ENCODE peak calls at places on chromosome 22, in eight cellular contexts. One of them, this sample, is unnamed.

GRCh38 chr22:48794906-48795305 is 1032.8 kb downstream of the BRD1 start:
- DNase-seq in HCT116: no peak
- DNase-seq in HepG2: no peak
- DNase-seq in spleen: no peak
- DNase-seq in H1: no peak
- DNase-seq in GM23338: no peak
- DNase-seq in breast epithelium: no peak
- DNase-seq in SK-N-SH: no peak
- DNase-seq in this sample: no peak

GRCh38 chr22:23823331-23823791 is 15.4 kb downstream of the DERL3 start:
- DNase-seq in HCT116: no peak
- DNase-seq in HepG2: no peak
- DNase-seq in spleen: peak; percentile 31
- DNase-seq in H1: no peak
- DNase-seq in GM23338: no peak
- DNase-seq in breast epithelium: peak; percentile 39
- DNase-seq in SK-N-SH: no peak
- DNase-seq in this sample: no peak

GRCh38 chr22:21651521-21652009 is 9.5 kb downstream of the SDF2L1 start:
- DNase-seq in HCT116: no peak
- DNase-seq in HepG2: no peak
- DNase-seq in spleen: no peak
- DNase-seq in H1: no peak
- DNase-seq in GM23338: no peak
- DNase-seq in breast epithelium: no peak
- DNase-seq in SK-N-SH: peak; percentile 71
- DNase-seq in this sample: no peak

GRCh38 chr22:23278883-23279675 is 98.8 kb downstream of the BCR start:
- DNase-seq in HCT116: no peak
- DNase-seq in HepG2: no peak
- DNase-seq in spleen: no peak
- DNase-seq in H1: no peak
- DNase-seq in GM23338: no peak
- DNase-seq in breast epithelium: peak; percentile 96
- DNase-seq in SK-N-SH: no peak
- DNase-seq in this sample: no peak

GRCh38 chr22:20156611-20157415 is 6.0 kb upstream of the CCDC188 start:
- DNase-seq in HCT116: peak; percentile 52
- DNase-seq in HepG2: peak; percentile 42
- DNase-seq in spleen: peak; percentile 95
- DNase-seq in H1: peak; percentile 79
- DNase-seq in GM23338: peak; percentile 88
- DNase-seq in breast epithelium: peak; percentile 83
- DNase-seq in SK-N-SH: peak; percentile 90
- DNase-seq in this sample: peak; percentile 93

GRCh38 chr22:48070760-48071159 is 1308.3 kb downstream of the TBC1D22A start:
- DNase-seq in HCT116: no peak
- DNase-seq in HepG2: no peak
- DNase-seq in spleen: no peak
- DNase-seq in H1: no peak
- DNase-seq in GM23338: peak; percentile 22
- DNase-seq in breast epithelium: no peak
- DNase-seq in SK-N-SH: no peak
- DNase-seq in this sample: no peak

GRCh38 chr22:42376721-42377177 is 55.5 kb downstream of the NFAM1 start:
- DNase-seq in HCT116: no peak
- DNase-seq in HepG2: no peak
- DNase-seq in spleen: peak; percentile 83
- DNase-seq in H1: no peak
- DNase-seq in GM23338: peak; percentile 80
- DNase-seq in breast epithelium: peak; percentile 72
- DNase-seq in SK-N-SH: peak; percentile 81
- DNase-seq in this sample: peak; percentile 96

GRCh38 chr22:18091478-18091877 is 13.7 kb downstream of the PEX26 start:
- DNase-seq in HCT116: no peak
- DNase-seq in HepG2: no peak
- DNase-seq in spleen: no peak
- DNase-seq in H1: no peak
- DNase-seq in GM23338: no peak
- DNase-seq in breast epithelium: no peak
- DNase-seq in SK-N-SH: no peak
- DNase-seq in this sample: no peak

GRCh38 chr22:41563051-41563711 is 2.4 kb downstream of the CSDC2 start:
- DNase-seq in HCT116: no peak
- DNase-seq in HepG2: peak; percentile 43
- DNase-seq in spleen: no peak
- DNase-seq in H1: no peak
- DNase-seq in GM23338: peak; percentile 32
- DNase-seq in breast epithelium: no peak
- DNase-seq in SK-N-SH: no peak
- DNase-seq in this sample: no peak

GRCh38 chr22:23542933-23543332 is 37.2 kb downstream of the IGLL1 start:
- DNase-seq in HCT116: no peak
- DNase-seq in HepG2: no peak
- DNase-seq in spleen: no peak
- DNase-seq in H1: no peak
- DNase-seq in GM23338: no peak
- DNase-seq in breast epithelium: no peak
- DNase-seq in SK-N-SH: no peak
- DNase-seq in this sample: no peak

GRCh38 chr22:48682517-48682916 is 1145.2 kb downstream of the BRD1 start:
- DNase-seq in HCT116: no peak
- DNase-seq in HepG2: no peak
- DNase-seq in spleen: no peak
- DNase-seq in H1: no peak
- DNase-seq in GM23338: no peak
- DNase-seq in breast epithelium: no peak
- DNase-seq in SK-N-SH: no peak
- DNase-seq in this sample: no peak

GRCh38 chr22:50326959-50327710 is at the start of gene DENND6B:
- DNase-seq in HCT116: no peak
- DNase-seq in HepG2: peak; percentile 45
- DNase-seq in spleen: peak; percentile 95
- DNase-seq in H1: no peak
- DNase-seq in GM23338: peak; percentile 85
- DNase-seq in breast epithelium: peak; percentile 69
- DNase-seq in SK-N-SH: peak; percentile 97
- DNase-seq in this sample: no peak

GRCh38 chr22:29245626-29246385 is 22.0 kb downstream of the RHBDD3 start:
- DNase-seq in HCT116: peak; percentile 34
- DNase-seq in HepG2: peak; percentile 62
- DNase-seq in spleen: peak; percentile 90
- DNase-seq in H1: no peak
- DNase-seq in GM23338: peak; percentile 73
- DNase-seq in breast epithelium: peak; percentile 51
- DNase-seq in SK-N-SH: peak; percentile 84
- DNase-seq in this sample: no peak

DNA sequence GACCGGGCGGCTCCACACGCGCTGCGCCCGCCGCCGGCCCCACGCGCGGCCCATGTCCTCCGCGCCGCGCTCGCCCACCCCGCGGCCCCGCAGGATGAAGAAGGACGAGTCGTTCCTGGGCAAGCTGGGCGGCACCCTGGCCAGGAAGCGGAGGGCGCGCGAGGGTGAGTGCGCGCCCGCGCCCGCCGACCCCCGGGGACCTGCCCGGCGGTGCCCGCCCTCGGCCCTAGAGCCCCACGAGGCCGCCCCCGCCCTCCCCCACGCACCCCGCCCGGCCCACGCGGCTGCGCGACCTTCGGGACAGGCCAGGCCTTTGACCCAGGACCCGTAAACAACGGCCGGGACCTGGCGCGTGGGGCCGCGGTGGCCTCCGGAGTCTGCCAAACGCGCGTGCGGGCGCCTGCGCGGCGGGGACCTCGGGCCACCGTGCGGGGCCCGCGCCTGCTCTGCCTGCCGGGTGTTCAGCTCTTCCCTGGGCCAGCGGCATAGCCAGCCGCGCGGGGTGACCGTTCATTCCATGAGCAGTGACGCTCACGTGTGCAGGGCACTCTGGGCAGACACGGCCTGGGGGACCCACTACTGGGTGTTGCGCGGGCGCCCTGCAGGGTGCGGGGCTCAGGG is at the start of gene PARVB:
- DNase-seq in HCT116: no peak
- DNase-seq in HepG2: no peak
- DNase-seq in spleen: peak; percentile 87
- DNase-seq in H1: no peak
- DNase-seq in GM23338: peak; percentile 42
- DNase-seq in breast epithelium: no peak
- DNase-seq in SK-N-SH: peak; percentile 84
- DNase-seq in this sample: no peak
- TF ChIP-seq POLR2AphosphoS5 in HCT116: peak; percentile 10
- TF ChIP-seq POLR2AphosphoS5 in HepG2: no peak
- TF ChIP-seq POLR2AphosphoS5 in spleen: peak; percentile 57
- TF ChIP-seq POLR2AphosphoS5 in H1: no peak
- TF ChIP-seq POLR2AphosphoS5 in GM23338: no peak
- TF ChIP-seq POLR2AphosphoS5 in breast epithelium: no peak
- TF ChIP-seq POLR2AphosphoS5 in SK-N-SH: no peak
- TF ChIP-seq POLR2AphosphoS5 in this sample: no peak

DNA sequence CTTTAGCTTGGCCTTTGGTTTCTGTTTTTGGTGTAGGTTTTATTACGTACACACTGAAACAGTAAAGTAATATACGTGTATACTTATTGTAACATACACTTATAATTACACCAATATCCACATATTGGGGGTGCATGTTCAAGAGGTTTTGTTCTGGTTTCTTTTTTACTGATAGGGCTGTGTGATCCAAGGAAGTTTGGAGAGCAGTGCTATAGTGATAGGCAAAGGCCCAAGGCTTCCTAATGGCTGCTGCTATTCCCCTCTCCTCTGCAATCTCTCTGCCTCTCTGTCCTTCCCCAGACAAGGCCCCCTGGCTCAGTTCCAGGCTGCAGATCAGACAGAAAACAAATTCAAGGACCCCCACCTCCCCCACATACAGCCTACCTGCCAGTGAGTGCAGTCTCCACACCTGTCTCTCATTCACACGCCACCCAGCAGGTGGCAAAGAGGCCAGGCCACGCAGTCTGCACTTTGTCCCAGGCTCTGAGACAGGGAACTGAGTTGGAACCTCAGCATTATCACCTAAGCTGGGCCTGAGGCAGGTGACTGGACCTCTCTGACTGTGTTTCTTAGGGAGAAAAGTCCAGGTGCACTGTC is 15.1 kb downstream of the TMEM184B start:
- DNase-seq in HCT116: no peak
- DNase-seq in HepG2: no peak
- DNase-seq in spleen: no peak
- DNase-seq in H1: no peak
- DNase-seq in GM23338: peak; percentile 45
- DNase-seq in breast epithelium: no peak
- DNase-seq in SK-N-SH: no peak
- DNase-seq in this sample: no peak
- TF ChIP-seq POLR2AphosphoS5 in HCT116: no peak
- TF ChIP-seq POLR2AphosphoS5 in HepG2: no peak
- TF ChIP-seq POLR2AphosphoS5 in spleen: no peak
- TF ChIP-seq POLR2AphosphoS5 in H1: no peak
- TF ChIP-seq POLR2AphosphoS5 in GM23338: no peak
- TF ChIP-seq POLR2AphosphoS5 in breast epithelium: no peak
- TF ChIP-seq POLR2AphosphoS5 in SK-N-SH: no peak
- TF ChIP-seq POLR2AphosphoS5 in this sample: no peak

GRCh38 chr22:33851240-33851639 is 69.0 kb downstream of the LARGE1 start:
- DNase-seq in HCT116: no peak
- DNase-seq in HepG2: no peak
- DNase-seq in spleen: no peak
- DNase-seq in H1: no peak
- DNase-seq in GM23338: no peak
- DNase-seq in breast epithelium: no peak
- DNase-seq in SK-N-SH: no peak
- DNase-seq in this sample: no peak

GRCh38 chr22:33850724-33851123 is 69.6 kb downstream of the LARGE1 start:
- DNase-seq in HCT116: no peak
- DNase-seq in HepG2: no peak
- DNase-seq in spleen: no peak
- DNase-seq in H1: peak; percentile 41
- DNase-seq in GM23338: peak; percentile 97
- DNase-seq in breast epithelium: no peak
- DNase-seq in SK-N-SH: no peak
- DNase-seq in this sample: no peak

GRCh38 chr22:33854724-33855123 is 65.6 kb downstream of the LARGE1 start:
- DNase-seq in HCT116: no peak
- DNase-seq in HepG2: no peak
- DNase-seq in spleen: no peak
- DNase-seq in H1: no peak
- DNase-seq in GM23338: no peak
- DNase-seq in breast epithelium: no peak
- DNase-seq in SK-N-SH: no peak
- DNase-seq in this sample: no peak

GRCh38 chr22:33851985-33852384 is 68.3 kb downstream of the LARGE1 start:
- DNase-seq in HCT116: no peak
- DNase-seq in HepG2: no peak
- DNase-seq in spleen: no peak
- DNase-seq in H1: no peak
- DNase-seq in GM23338: no peak
- DNase-seq in breast epithelium: no peak
- DNase-seq in SK-N-SH: no peak
- DNase-seq in this sample: no peak

DNA sequence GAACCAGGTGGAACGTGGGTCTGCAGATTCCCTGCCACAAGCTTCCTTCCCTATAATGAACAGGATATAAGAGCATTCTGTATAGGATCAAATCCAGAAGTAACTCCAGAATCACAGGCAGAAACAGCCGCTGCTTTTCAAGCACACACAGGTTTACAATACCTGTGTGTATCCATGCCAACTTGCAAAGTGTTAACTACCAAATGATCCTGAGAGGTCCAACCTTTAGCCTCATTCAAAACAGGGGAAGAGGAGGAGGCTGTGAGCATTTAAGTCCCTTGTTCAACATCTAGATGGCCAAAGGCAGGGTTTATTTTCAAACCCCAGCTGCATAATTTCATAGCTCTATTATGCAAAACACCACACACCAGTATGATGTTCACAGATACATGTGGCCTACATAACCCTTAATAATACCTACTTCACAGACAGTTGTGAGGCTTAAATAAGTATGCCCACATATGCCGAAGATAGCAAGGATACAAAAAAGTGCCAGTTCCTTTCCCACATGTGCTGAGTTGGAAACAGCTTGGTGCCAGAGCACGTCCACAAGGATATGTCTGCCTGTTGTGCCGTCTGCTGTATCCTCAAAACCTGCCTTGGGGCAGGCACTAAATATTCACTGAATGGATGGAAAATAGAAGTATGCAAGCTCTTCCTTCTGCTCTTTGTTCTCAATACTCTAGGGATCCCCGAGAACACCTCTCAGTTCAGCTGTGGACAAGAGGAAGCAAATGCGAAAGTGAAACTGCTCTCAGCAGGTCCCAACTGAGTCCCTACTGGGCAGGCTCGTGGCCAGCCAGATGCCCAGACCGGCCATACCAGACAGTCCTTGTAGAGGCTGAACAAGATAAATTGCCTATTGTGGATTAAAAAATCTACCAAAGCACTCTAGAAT is 66.8 kb downstream of the LARGE1 start:
- DNase-seq in HCT116: no peak
- DNase-seq in HepG2: peak; percentile 19
- DNase-seq in spleen: peak; percentile 84
- DNase-seq in H1: no peak
- DNase-seq in GM23338: peak; percentile 64
- DNase-seq in breast epithelium: peak; percentile 66
- DNase-seq in SK-N-SH: peak; percentile 64
- DNase-seq in this sample: no peak
- TF ChIP-seq POLR2AphosphoS5 in HCT116: no peak
- TF ChIP-seq POLR2AphosphoS5 in HepG2: no peak
- TF ChIP-seq POLR2AphosphoS5 in spleen: peak; percentile 42
- TF ChIP-seq POLR2AphosphoS5 in H1: no peak
- TF ChIP-seq POLR2AphosphoS5 in GM23338: no peak
- TF ChIP-seq POLR2AphosphoS5 in breast epithelium: no peak
- TF ChIP-seq POLR2AphosphoS5 in SK-N-SH: no peak
- TF ChIP-seq POLR2AphosphoS5 in this sample: no peak

GRCh38 chr22:30304495-30305244 is 15.4 kb upstream of the CASTOR1 start:
- DNase-seq in HCT116: no peak
- DNase-seq in HepG2: no peak
- DNase-seq in spleen: no peak
- DNase-seq in H1: no peak
- DNase-seq in GM23338: no peak
- DNase-seq in breast epithelium: peak; percentile 50
- DNase-seq in SK-N-SH: no peak
- DNase-seq in this sample: no peak
- TF ChIP-seq POLR2AphosphoS5 in HCT116: no peak
- TF ChIP-seq POLR2AphosphoS5 in HepG2: no peak
- TF ChIP-seq POLR2AphosphoS5 in spleen: peak; percentile 51
- TF ChIP-seq POLR2AphosphoS5 in H1: no peak
- TF ChIP-seq POLR2AphosphoS5 in GM23338: no peak
- TF ChIP-seq POLR2AphosphoS5 in breast epithelium: no peak
- TF ChIP-seq POLR2AphosphoS5 in SK-N-SH: no peak
- TF ChIP-seq POLR2AphosphoS5 in this sample: no peak

This sample was measured in suprapubic skin.